ENCODE peak calls at places on chromosome 1, in nine cellular contexts. T, P, V, J, Z, E, I, R and O are unnamed samples.

GRCh38 chr1:18199462-18199861 is 91.9 kb downstream of the IGSF21 start:
- DNase-seq in J (no peak), R (no peak), V (no peak), Z (no peak), E (no peak), I (no peak), P (no peak), T (no peak), O (no peak)

GRCh38 chr1:5810131-5810530 is 182.1 kb downstream of the NPHP4 start:
- DNase-seq in V (no peak), E (no peak), Z (no peak), R (no peak), P (no peak), J (no peak), T (no peak), I (no peak), O (no peak)

GRCh38 chr1:235644693-235645305 is 4.8 kb downstream of the GNG4 start:
- DNase-seq in V (no peak), P (no peak), R (no peak), T (no peak), I (no peak), Z (no peak), E (no peak), J (no peak), O (no peak)

GRCh38 chr1:159005161-159005560 is 4.5 kb upstream of the IFI16 start:
- DNase-seq in Z (no peak), I (peak; percentile 26), V (no peak), E (no peak), J (no peak), P (peak; percentile 52), T (no peak), R (no peak), O (no peak)

GRCh38 chr1:152580433-152580832 is at the start of gene LCE3D:
- DNase-seq in I (no peak), J (no peak), V (no peak), Z (no peak), R (no peak), P (no peak), E (no peak), T (no peak), O (no peak)

GRCh38 chr1:36446780-36447179 is 3.5 kb downstream of the OSCP1 start:
- DNase-seq in T (no peak), Z (no peak), R (no peak), I (no peak), J (no peak), E (no peak), V (no peak), P (no peak), O (no peak)

GRCh38 chr1:25031601-25031965 is 101.5 kb upstream of the RUNX3 start:
- DNase-seq in T (no peak), E (no peak), Z (no peak), J (no peak), V (no peak), P (no peak), R (no peak), I (no peak), O (no peak)

GRCh38 chr1:112251766-112252506 is 144.1 kb upstream of the CTTNBP2NL start:
- DNase-seq in V (no peak), J (peak; percentile 68), T (no peak), R (no peak), I (peak; percentile 41), E (no peak), P (peak; percentile 71), Z (no peak), O (no peak)

GRCh38 chr1:234114648-234115307 is 210.3 kb downstream of the SLC35F3 start:
- DNase-seq in E (no peak), I (peak; percentile 45), R (peak; percentile 54), Z (peak; percentile 19), T (no peak), V (no peak), P (peak; percentile 71), J (peak; percentile 28), O (no peak)